ENCODE peak calls at places on chromosomes 1 and 21, in six cellular contexts. Z is CD4-positive, CD25-positive, alpha-beta regulatory T cell; P is iPS DF 6.9; C is PC-3; A is heart left ventricle; B is stomach. L is an unnamed sample.

GRCh38 chr1:205477759-205478247 is 22.0 kb upstream of the BLACAT1 start:
- DNase-seq in Z (no peak), P (no peak), C (peak; percentile 99), A (peak; percentile 72), B (peak; percentile 86), L (peak; percentile 76)

GRCh38 chr1:164337885-164338284 is 221.1 kb upstream of the PBX1 start:
- DNase-seq in Z (no peak), P (no peak), C (peak; percentile 40), A (no peak), B (no peak), L (no peak)

GRCh38 chr1:32811265-32811664 is 5.9 kb downstream of the YARS1 start:
- DNase-seq in Z (no peak), P (no peak), C (no peak), A (no peak), B (no peak), L (no peak)

GRCh38 chr1:74522143-74522542 is 9.7 kb upstream of the LRRC53 start:
- DNase-seq in Z (no peak), P (peak; percentile 74), C (peak; percentile 48), A (no peak), B (no peak), L (no peak)

GRCh38 chr21:35400233-35400939 is 351.3 kb upstream of the RUNX1 start:
- DNase-seq in Z (peak; percentile 67), P (peak; percentile 22), C (peak; percentile 90), A (no peak), B (no peak), L (no peak)

GRCh38 chr1:214717323-214717722 is 114.3 kb downstream of the CENPF start:
- DNase-seq in Z (no peak), P (no peak), C (peak; percentile 61), A (no peak), B (no peak), L (no peak)

GRCh38 chr1:20233866-20234265 is 47.5 kb upstream of the PLA2G2C start:
- DNase-seq in Z (no peak), P (no peak), C (no peak), A (no peak), B (no peak), L (no peak)

GRCh38 chr21:23858878-23859277 is 1748.4 kb downstream of the MRPL39 start:
- DNase-seq in Z (no peak), P (no peak), C (no peak), A (no peak), B (no peak), L (no peak)

GRCh38 chr1:40630488-40631223 is 34.8 kb downstream of the RIMS3 start:
- DNase-seq in Z (no peak), P (peak; percentile 48), C (peak; percentile 25), A (no peak), B (peak; percentile 36), L (no peak)

GRCh38 chr1:8464377-8464776 is 146.5 kb downstream of the SLC45A1 start:
- DNase-seq in Z (no peak), P (no peak), C (no peak), A (no peak), B (no peak), L (no peak)

GRCh38 chr1:12490547-12491142 is 127.4 kb downstream of the DHRS3 start:
- DNase-seq in Z (no peak), P (no peak), C (no peak), A (no peak), B (no peak), L (no peak)

GRCh38 chr1:12486401-12487005 is 131.5 kb downstream of the DHRS3 start:
- DNase-seq in Z (no peak), P (no peak), C (no peak), A (peak; percentile 66), B (no peak), L (peak; percentile 74)

GRCh38 chr1:12487520-12487919 is 130.5 kb downstream of the DHRS3 start:
- DNase-seq in Z (no peak), P (no peak), C (no peak), A (no peak), B (no peak), L (no peak)

GRCh38 chr1:12491691-12492090 is 126.3 kb downstream of the DHRS3 start:
- DNase-seq in Z (no peak), P (no peak), C (no peak), A (no peak), B (no peak), L (no peak)

GRCh38 chr1:12488666-12489354 is 129.2 kb downstream of the DHRS3 start:
- DNase-seq in Z (no peak), P (no peak), C (peak; percentile 71), A (no peak), B (no peak), L (no peak)
- H3K4me1 ChIP-seq in Z (no peaks in the 10 kb centered on the region), P (no peaks in the 10 kb centered on the region), C (peaks cover 34% of the 10 kb centered on the region), A (peaks cover 22% of the 10 kb centered on the region), B (peaks cover 30% of the 10 kb centered on the region), L (peaks cover 12% of the 10 kb centered on the region)

DNA sequence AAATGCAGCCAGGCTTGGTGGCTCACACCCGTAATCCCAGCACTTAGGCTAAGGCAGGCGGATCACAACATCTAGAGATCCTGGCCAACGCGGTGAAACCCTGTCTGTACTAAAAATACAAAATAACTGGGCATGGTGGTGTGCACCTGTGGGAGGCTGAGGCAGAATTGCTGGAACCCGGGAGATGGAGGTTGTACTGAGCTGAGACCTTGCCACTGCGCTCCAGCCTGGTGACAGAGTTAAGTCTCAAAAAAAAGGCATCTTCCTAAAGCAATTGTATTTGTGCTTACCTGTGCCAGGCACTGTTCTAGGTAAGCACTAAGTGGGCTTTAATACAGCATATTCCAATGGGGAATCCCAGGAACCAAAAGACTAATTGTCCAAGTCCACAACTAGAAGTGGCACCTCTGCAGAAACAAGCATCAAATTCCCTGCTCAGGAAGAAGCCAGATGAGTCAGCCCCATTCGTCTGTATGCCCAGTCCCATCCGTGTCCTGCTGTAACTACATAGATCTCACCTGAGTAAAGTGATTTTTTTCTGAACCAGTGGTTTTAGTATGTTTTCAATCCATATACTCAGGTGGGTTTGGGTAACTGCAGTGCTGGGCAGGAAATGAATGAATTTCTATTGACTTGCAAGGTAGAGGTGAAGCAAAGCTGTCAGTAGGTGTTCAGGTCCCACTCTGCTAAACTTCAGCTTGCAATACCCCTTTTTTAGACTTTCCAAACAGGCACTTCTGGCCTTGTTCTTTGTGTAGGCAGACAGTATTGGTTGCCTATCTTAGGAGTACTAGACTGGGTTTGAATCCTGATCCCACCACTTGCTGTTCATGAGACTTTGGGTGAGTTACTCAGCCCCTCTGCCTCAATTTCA is 4.7 kb downstream of the RCC1 start:
- DNase-seq in Z (no peak), P (no peak), C (peak; percentile 66), A (no peak), B (no peak), L (no peak)
- H3K4me3 ChIP-seq in Z (peak overlapping the region; percentile 91), P (no peak overlapping the region), C (peak overlapping the region; percentile 92), A (no peak overlapping the region), B (peak overlapping the region; percentile 4), L (peak overlapping the region; percentile 61)

GRCh38 chr1:199122085-199122484 is 483.2 kb downstream of the PTPRC start:
- DNase-seq in Z (no peak), P (no peak), C (no peak), A (no peak), B (no peak), L (no peak)

GRCh38 chr1:199122532-199123311 is 483.9 kb downstream of the PTPRC start:
- DNase-seq in Z (no peak), P (no peak), C (peak; percentile 79), A (no peak), B (no peak), L (no peak)

GRCh38 chr1:199124351-199124750 is 485.5 kb downstream of the PTPRC start:
- DNase-seq in Z (no peak), P (no peak), C (peak; percentile 15), A (no peak), B (no peak), L (no peak)

GRCh38 chr1:199123615-199124014 is 484.8 kb downstream of the PTPRC start:
- DNase-seq in Z (no peak), P (no peak), C (peak; percentile 3), A (no peak), B (no peak), L (no peak)

GRCh38 chr1:199121047-199121446 is 482.2 kb downstream of the PTPRC start:
- DNase-seq in Z (no peak), P (no peak), C (no peak), A (no peak), B (no peak), L (no peak)
- H3K27ac ChIP-seq in Z (no peak overlapping the region), P (no peak overlapping the region), C (no peak overlapping the region), A (no peak overlapping the region), B (no peak overlapping the region), L (no peak overlapping the region)

DNA sequence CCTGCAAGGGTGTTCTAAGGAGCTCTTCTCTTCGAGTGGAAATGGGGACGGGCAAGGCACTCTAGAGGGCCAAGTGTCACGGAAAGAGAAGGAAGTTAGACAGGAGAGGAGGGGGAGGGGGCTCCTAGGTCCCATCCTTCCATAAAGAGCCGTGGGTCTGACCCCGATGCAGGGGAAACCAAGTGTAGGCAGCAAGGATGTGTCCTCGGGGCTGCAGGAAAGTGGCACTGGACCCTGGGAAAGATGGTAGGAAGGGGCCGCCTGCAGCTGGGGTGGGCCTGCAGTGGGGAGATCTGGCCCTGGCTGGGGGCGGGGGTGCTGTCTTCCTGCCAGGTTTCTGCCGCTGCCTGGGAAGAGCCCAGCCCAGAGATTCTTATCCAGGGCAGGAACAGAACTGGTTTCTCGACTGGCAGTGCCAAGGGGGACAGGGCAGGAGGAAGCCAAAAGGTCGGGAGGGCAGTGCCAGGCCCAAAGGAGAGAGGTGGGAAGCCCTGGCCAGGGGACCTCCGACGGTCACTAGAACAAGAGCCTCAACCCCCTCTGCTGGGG is 12.9 kb downstream of the CRABP2 start:
- DNase-seq in Z (no peak), P (no peak), C (peak; percentile 50), A (peak; percentile 47), B (peak; percentile 61), L (peak; percentile 61)
- H3K4me1 ChIP-seq in Z (peaks cover 16% of the 10 kb centered on the region), P (peaks cover 22% of the 10 kb centered on the region), C (peaks cover 55% of the 10 kb centered on the region), A (peaks cover 9% of the 10 kb centered on the region), B (peaks cover 36% of the 10 kb centered on the region), L (peaks cover 22% of the 10 kb centered on the region)

GRCh38 chr1:162397943-162398560 is 13.9 kb downstream of the SH2D1B start:
- DNase-seq in Z (no peak), P (no peak), C (no peak), A (no peak), B (no peak), L (no peak)

GRCh38 chr1:162400790-162401189 is 11.1 kb downstream of the SH2D1B start:
- DNase-seq in Z (no peak), P (no peak), C (no peak), A (no peak), B (no peak), L (no peak)

GRCh38 chr1:162397039-162397448 is 14.9 kb downstream of the SH2D1B start:
- DNase-seq in Z (no peak), P (no peak), C (no peak), A (no peak), B (no peak), L (no peak)

GRCh38 chr1:162396201-162396906 is 14.8 kb downstream of the C1orf226 start:
- DNase-seq in Z (no peak), P (no peak), C (no peak), A (no peak), B (no peak), L (no peak)

DNA sequence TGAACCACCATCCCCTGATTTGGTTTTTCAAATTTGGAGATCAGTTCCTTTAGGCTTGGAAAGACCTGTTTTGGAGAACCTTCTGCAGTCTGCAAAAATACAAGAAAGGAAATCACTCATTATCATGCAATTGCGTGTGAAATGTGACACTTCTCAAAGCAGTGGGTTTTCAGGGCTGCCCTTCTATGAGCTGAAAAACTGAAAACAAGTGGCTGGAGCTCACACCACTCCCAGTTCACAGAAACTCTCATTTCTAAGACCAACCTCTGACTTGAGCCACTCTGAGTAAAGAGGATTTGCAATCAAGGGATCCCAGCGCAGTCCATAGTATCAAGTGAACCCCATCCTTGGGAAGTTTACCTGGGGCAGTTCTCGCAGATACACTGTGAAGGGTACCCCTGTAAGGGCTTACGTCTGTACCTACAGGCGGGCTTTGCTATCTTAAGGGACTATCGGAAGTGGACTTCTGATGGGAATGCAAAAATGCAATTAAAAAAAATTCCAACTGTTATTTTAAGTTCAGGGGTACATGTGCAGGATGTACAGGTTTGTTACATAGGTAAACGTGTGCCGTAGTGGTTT is 12.8 kb downstream of the SH2D1B start:
- DNase-seq in Z (no peak), P (no peak), C (no peak), A (no peak), B (no peak), L (no peak)
- H3K4me3 ChIP-seq in Z (no peak overlapping the region), P (no peak overlapping the region), C (no peak overlapping the region), A (no peak overlapping the region), B (no peak overlapping the region), L (no peak overlapping the region)